ENCODE peak calls at places on chromosomes 6 and 20, in seven cellular contexts. I, B, C, R, Q, P and K are unnamed samples. For H3K27me3, the result is how much of the 10 kb centered on the place peaks cover.

GRCh38 chr6:168968228-168968627 is 285.4 kb downstream of the THBS2 start:
- DNase-seq in I (no peak), B (no peak), C (no peak), R (no peak), Q (peak), P (peak), K (peak)

GRCh38 chr6:1604347-1604990 is 5.2 kb upstream of the FOXC1 start:
- DNase-seq in I (peak), B (peak), C (peak), R (peak), Q (peak), P (peak), K (no peak)

GRCh38 chr20:12173333-12173732 is 255.6 kb downstream of the BTBD3 start:
- DNase-seq in I (no peak), B (no peak), C (no peak), R (no peak), Q (no peak), P (no peak), K (no peak)

GRCh38 chr6:24205020-24205492 is 79.0 kb downstream of the NRSN1 start:
- DNase-seq in I (peak), B (no peak), C (no peak), R (peak), Q (peak), P (peak), K (peak)

GRCh38 chr6:26312501-26313390 is 52.3 kb upstream of the BTN3A2 start:
- DNase-seq in I (peak), B (peak), C (peak), R (peak), Q (peak), P (peak), K (peak)

GRCh38 chr6:156449569-156449968 is 327.6 kb upstream of the ARID1B start:
- DNase-seq in I (no peak), B (no peak), C (no peak), R (no peak), Q (no peak), P (peak), K (no peak)

GRCh38 chr6:1778693-1779235 is 169.0 kb downstream of the FOXC1 start:
- DNase-seq in I (no peak), B (no peak), C (no peak), R (no peak), Q (no peak), P (no peak), K (no peak)

GRCh38 chr6:142693446-142693845 is 251.5 kb downstream of the HIVEP2 start:
- DNase-seq in I (peak), B (no peak), C (no peak), R (peak), Q (peak), P (no peak), K (peak)

GRCh38 chr20:19756756-19757486 is 1.1 kb upstream of the RIN2 start:
- DNase-seq in I (no peak), B (no peak), C (no peak), R (no peak), Q (no peak), P (no peak), K (no peak)

GRCh38 chr6:13978787-13979186 is 54.0 kb downstream of the RNF182 start:
- DNase-seq in I (no peak), B (no peak), C (no peak), R (no peak), Q (no peak), P (no peak), K (no peak)

GRCh38 chr20:7207186-7207585 is 439.7 kb downstream of the BMP2 start:
- DNase-seq in I (peak), B (no peak), C (no peak), R (no peak), Q (no peak), P (no peak), K (no peak)

GRCh38 chr20:3340443-3340842 is 67.0 kb downstream of the DNAAF9 start:
- DNase-seq in I (no peak), B (peak), C (peak), R (no peak), Q (peak), P (no peak), K (no peak)

GRCh38 chr6:131597448-131597847 is 24.4 kb downstream of the ARG1 start:
- DNase-seq in I (no peak), B (no peak), C (no peak), R (no peak), Q (peak), P (peak), K (no peak)

GRCh38 chr6:82875573-82876185 is 190.0 kb downstream of the UBE3D start:
- DNase-seq in I (peak), B (no peak), C (no peak), R (peak), Q (peak), P (no peak), K (peak)

GRCh38 chr20:3751664-3752385 is 15.7 kb downstream of the ADISSP start:
- DNase-seq in I (no peak), B (peak), C (no peak), R (no peak), Q (no peak), P (peak), K (no peak)

GRCh38 chr6:33343953-33344611 is 26.5 kb upstream of the ZBTB22 start:
- DNase-seq in I (no peak), B (no peak), C (no peak), R (no peak), Q (no peak), P (no peak), K (no peak)

GRCh38 chr6:161434921-161435411 is 161.1 kb upstream of the AGPAT4 start:
- DNase-seq in I (peak), B (no peak), C (no peak), R (peak), Q (peak), P (no peak), K (peak)

GRCh38 chr6:159899994-159900745 is 9.4 kb downstream of the MAS1 start:
- DNase-seq in I (no peak), B (no peak), C (no peak), R (peak), Q (peak), P (no peak), K (peak)

GRCh38 chr6:53437557-53438202 is 88.9 kb upstream of the ELOVL5 start:
- DNase-seq in I (peak), B (peak), C (no peak), R (peak), Q (peak), P (peak), K (peak)

GRCh38 chr6:143561105-143561704 is 49.7 kb upstream of the FUCA2 start:
- DNase-seq in I (no peak), B (no peak), C (no peak), R (no peak), Q (no peak), P (no peak), K (no peak)

DNA sequence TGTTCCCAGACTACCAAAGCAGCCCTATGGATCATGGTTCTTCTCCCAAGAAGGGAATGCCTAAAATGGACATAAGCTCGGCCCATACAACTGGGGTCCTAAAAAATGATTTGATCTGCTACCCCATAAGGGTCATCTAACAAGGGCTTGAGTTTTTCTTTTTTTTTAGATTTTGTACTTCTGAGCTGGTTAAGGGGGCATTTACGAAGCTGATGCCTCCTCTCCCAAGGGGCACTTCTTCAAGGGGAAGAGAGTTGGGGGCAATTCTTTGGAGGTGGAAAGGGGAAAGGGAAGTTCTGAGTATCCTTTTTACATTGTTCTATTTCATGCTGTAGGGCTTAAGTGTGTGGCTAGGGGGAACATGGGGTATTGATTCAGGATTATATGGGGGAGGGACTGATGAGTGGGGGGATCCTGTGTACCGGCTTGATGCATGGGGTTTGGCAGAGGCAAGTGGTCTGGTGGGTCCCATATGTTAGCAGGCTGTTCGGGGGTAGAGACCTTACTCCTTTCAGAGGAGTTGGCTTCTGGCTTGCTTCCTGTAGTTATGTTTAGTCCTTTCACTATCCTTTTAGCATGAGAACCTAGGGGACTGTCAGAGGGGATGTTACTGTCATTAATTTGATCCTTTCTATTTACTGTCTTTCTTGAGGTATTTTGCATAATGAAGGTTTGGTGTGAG is 8.1 kb upstream of the ZNFX1 start:
- DNase-seq in I (no peak), B (no peak), C (no peak), R (no peak), Q (no peak), P (no peak), K (no peak)
- H3K4me3 ChIP-seq in I (peak), B (no peak), C (no peak), R (no peak), Q (no peak), P (peak), K (peak)

GRCh38 chr20:46034039-46034438 is 5.0 kb downstream of the SLC12A5 start:
- DNase-seq in I (no peak), B (no peak), C (no peak), R (no peak), Q (no peak), P (no peak), K (no peak)
- H3K27me3 ChIP-seq in I (under half), B (under half), C (under half), R (half or more), Q (under half), P (half or more), K (under half)

GRCh38 chr6:29561091-29561490 is 1.6 kb upstream of the UBD start:
- DNase-seq in I (no peak), B (no peak), C (no peak), R (peak), Q (no peak), P (no peak), K (no peak)

GRCh38 chr6:29554764-29555163 is 4.8 kb downstream of the UBD start:
- DNase-seq in I (no peak), B (no peak), C (no peak), R (no peak), Q (no peak), P (no peak), K (no peak)

GRCh38 chr6:29559524-29560287 is at the start of gene UBD:
- DNase-seq in I (no peak), B (no peak), C (no peak), R (peak), Q (no peak), P (no peak), K (peak)

GRCh38 chr6:29558439-29559079 is 973 bp downstream of the UBD start:
- DNase-seq in I (no peak), B (no peak), C (no peak), R (no peak), Q (no peak), P (peak), K (no peak)

DNA sequence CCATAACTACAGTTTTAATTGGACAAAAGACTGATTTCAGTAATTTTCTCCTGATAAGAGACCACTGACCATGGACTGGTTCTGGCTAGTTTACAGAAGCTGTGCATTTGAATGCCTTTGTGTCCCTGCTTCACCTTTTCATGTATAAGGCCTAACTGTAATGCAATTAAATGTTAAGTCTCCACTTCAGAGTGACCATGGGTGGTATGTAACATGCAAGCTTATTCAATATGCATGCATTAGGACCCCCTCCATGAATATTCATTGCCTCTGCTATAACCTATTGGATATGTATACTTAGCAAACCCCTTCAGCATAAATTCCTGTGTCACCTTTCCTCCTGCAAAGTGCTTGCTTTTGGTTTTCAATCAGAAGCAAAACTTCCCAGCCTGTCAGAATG is 2.2 kb downstream of the UBD start:
- DNase-seq in I (no peak), B (no peak), C (no peak), R (no peak), Q (no peak), P (peak), K (no peak)
- H3K4me3 ChIP-seq in I (no peak), B (no peak), C (no peak), R (no peak), Q (no peak), P (peak), K (no peak)

GRCh38 chr20:22420116-22420598 is 164.2 kb downstream of the FOXA2 start:
- DNase-seq in I (no peak), B (no peak), C (no peak), R (no peak), Q (no peak), P (no peak), K (no peak)

GRCh38 chr20:22423190-22423832 is 161.1 kb downstream of the FOXA2 start:
- DNase-seq in I (no peak), B (no peak), C (no peak), R (no peak), Q (no peak), P (no peak), K (no peak)

GRCh38 chr20:22412977-22413868 is 171.1 kb downstream of the FOXA2 start:
- DNase-seq in I (no peak), B (no peak), C (no peak), R (no peak), Q (no peak), P (no peak), K (no peak)

GRCh38 chr20:22414354-22414753 is 170.0 kb downstream of the FOXA2 start:
- DNase-seq in I (no peak), B (no peak), C (no peak), R (peak), Q (peak), P (no peak), K (no peak)

GRCh38 chr20:22418738-22419137 is 165.6 kb downstream of the FOXA2 start:
- DNase-seq in I (no peak), B (no peak), C (no peak), R (no peak), Q (no peak), P (no peak), K (no peak)
- H3K27me3 ChIP-seq in I (under half), B (under half), C (under half), R (under half), Q (under half), P (under half), K (under half)

GRCh38 chr6:56246941-56247653 is at the start of gene COL21A1:
- DNase-seq in I (peak), B (peak), C (peak), R (no peak), Q (peak), P (peak), K (no peak)
- H3K4me3 ChIP-seq in I (peak), B (peak), C (peak), R (no peak), Q (peak), P (peak), K (peak)

GRCh38 chr20:37624963-37625362 is 68.9 kb upstream of the CTNNBL1 start:
- DNase-seq in I (no peak), B (no peak), C (no peak), R (no peak), Q (no peak), P (no peak), K (no peak)
- H3K27me3 ChIP-seq in I (under half), B (under half), C (under half), R (under half), Q (under half), P (under half), K (under half)

GRCh38 chr6:28764014-28764723 is 159.6 kb downstream of the TRIM27 start:
- DNase-seq in I (no peak), B (no peak), C (no peak), R (no peak), Q (no peak), P (no peak), K (peak)

GRCh38 chr6:28757429-28758045 is 166.2 kb downstream of the TRIM27 start:
- DNase-seq in I (no peak), B (no peak), C (no peak), R (no peak), Q (no peak), P (peak), K (peak)

GRCh38 chr6:28756555-28756918 is 167.2 kb downstream of the TRIM27 start:
- DNase-seq in I (no peak), B (no peak), C (no peak), R (no peak), Q (no peak), P (no peak), K (no peak)

GRCh38 chr6:28758818-28759235 is 165.0 kb downstream of the TRIM27 start:
- DNase-seq in I (no peak), B (no peak), C (no peak), R (no peak), Q (no peak), P (no peak), K (no peak)

GRCh38 chr6:28758046-28758817 is 165.6 kb downstream of the TRIM27 start:
- DNase-seq in I (no peak), B (no peak), C (peak), R (no peak), Q (peak), P (peak), K (peak)
- H3K4me3 ChIP-seq in I (no peak), B (no peak), C (no peak), R (no peak), Q (peak), P (peak), K (peak)